ENCODE peak calls at places on chromosomes 13 and 19, in ten cellular contexts. C is Peyer's patch; R is AG04450; U is K562; T is IMR-90; W is fibroblast of pulmonary artery; J is GM23338; L is foreskin fibroblast; Y is naive thymus-derived CD4-positive, alpha-beta T cell; M is neuronal stem cell. I is an unnamed sample.

GRCh38 chr13:73103238-73103637 is 44.4 kb downstream of the KLF5 start:
- DNase-seq in C (no peak), R (no peak), U (no peak), T (no peak), W (no peak), J (no peak), L (no peak), Y (no peak), M (no peak), I (no peak)

GRCh38 chr13:41224113-41225110 is 30.0 kb upstream of the KBTBD7 start:
- DNase-seq in C (no peak), R (peak), U (no peak), T (peak), W (peak), J (no peak), L (peak), Y (no peak), M (no peak), I (no peak)

GRCh38 chr13:36190771-36191170 is 23.6 kb downstream of the SOHLH2 start:
- DNase-seq in C (no peak), R (no peak), U (no peak), T (no peak), W (peak), J (no peak), L (no peak), Y (no peak), M (no peak), I (no peak)

GRCh38 chr19:1252818-1253513 is 4.6 kb downstream of the MIDN start:
- DNase-seq in C (peak), R (peak), U (peak), T (peak), W (peak), J (no peak), L (peak), Y (peak), M (no peak), I (peak)

GRCh38 chr19:13938361-13939027 is at the start of gene PODNL1:
- DNase-seq in C (no peak), R (no peak), U (no peak), T (peak), W (peak), J (peak), L (peak), Y (no peak), M (no peak), I (no peak)

GRCh38 chr19:33758541-33759013 is 38.1 kb upstream of the KCTD15 start:
- DNase-seq in C (no peak), R (no peak), U (no peak), T (peak), W (no peak), J (no peak), L (no peak), Y (no peak), M (no peak), I (no peak)

GRCh38 chr13:29897102-29897501 is 46.7 kb upstream of the UBL3 start:
- DNase-seq in C (no peak), R (no peak), U (no peak), T (no peak), W (no peak), J (no peak), L (no peak), Y (no peak), M (no peak), I (no peak)

GRCh38 chr19:49881672-49882394 is 4.3 kb downstream of the TBC1D17 start:
- DNase-seq in C (no peak), R (no peak), U (peak), T (no peak), W (peak), J (peak), L (no peak), Y (no peak), M (no peak), I (no peak)

GRCh38 chr13:73340069-73340468 is 281.3 kb downstream of the KLF5 start:
- DNase-seq in C (no peak), R (no peak), U (no peak), T (no peak), W (no peak), J (no peak), L (no peak), Y (no peak), M (no peak), I (no peak)

GRCh38 chr19:1373534-1374249 is 10.0 kb upstream of the NDUFS7 start:
- DNase-seq in C (no peak), R (no peak), U (no peak), T (peak), W (peak), J (no peak), L (no peak), Y (no peak), M (no peak), I (no peak)

GRCh38 chr13:74129500-74130144 is 4.6 kb downstream of the KLF12 start:
- DNase-seq in C (peak), R (no peak), U (peak), T (no peak), W (no peak), J (no peak), L (no peak), Y (peak), M (no peak), I (no peak)

GRCh38 chr19:11375143-11375948 is 880 bp downstream of the SWSAP1 start:
- DNase-seq in C (peak), R (no peak), U (peak), T (no peak), W (no peak), J (peak), L (no peak), Y (peak), M (no peak), I (peak)

GRCh38 chr13:75635101-75635620 is 969 bp upstream of the LMO7 start:
- DNase-seq in C (peak), R (no peak), U (no peak), T (no peak), W (no peak), J (peak), L (no peak), Y (no peak), M (no peak), I (no peak)

GRCh38 chr19:51098366-51099069 is 9.7 kb downstream of the CTU1 start:
- DNase-seq in C (no peak), R (no peak), U (no peak), T (no peak), W (no peak), J (peak), L (no peak), Y (peak), M (no peak), I (no peak)

GRCh38 chr19:2083174-2083854 is 12.8 kb downstream of the MOB3A start:
- DNase-seq in C (peak), R (no peak), U (no peak), T (no peak), W (no peak), J (no peak), L (no peak), Y (peak), M (no peak), I (peak)

GRCh38 chr19:35114656-35115537 is 726 bp upstream of the FXYD3 start:
- DNase-seq in C (peak), R (no peak), U (peak), T (peak), W (peak), J (peak), L (no peak), Y (peak), M (peak), I (peak)

GRCh38 chr19:46390121-46390858 is 23.1 kb downstream of the CCDC8 start:
- DNase-seq in C (no peak), R (no peak), U (no peak), T (no peak), W (no peak), J (no peak), L (no peak), Y (no peak), M (no peak), I (no peak)

GRCh38 chr19:44876930-44877530 is 14.0 kb upstream of the TOMM40 start:
- DNase-seq in C (no peak), R (no peak), U (no peak), T (no peak), W (no peak), J (no peak), L (no peak), Y (no peak), M (no peak), I (peak)

GRCh38 chr19:52542984-52543664 is 15.7 kb downstream of the ZNF808 start:
- DNase-seq in C (no peak), R (no peak), U (no peak), T (peak), W (no peak), J (no peak), L (peak), Y (no peak), M (no peak), I (peak)

GRCh38 chr13:32969516-32969941 is 46.7 kb upstream of the KL start:
- DNase-seq in C (no peak), R (peak), U (no peak), T (peak), W (peak), J (no peak), L (peak), Y (no peak), M (no peak), I (no peak)

GRCh38 chr13:31159306-31159705 is 2.4 kb downstream of the HSPH1 start:
- DNase-seq in C (no peak), R (no peak), U (no peak), T (peak), W (no peak), J (no peak), L (no peak), Y (no peak), M (no peak), I (no peak)

GRCh38 chr13:90415902-90416301 is 931.6 kb upstream of the MIR17HG start:
- DNase-seq in C (no peak), R (no peak), U (no peak), T (no peak), W (no peak), J (no peak), L (no peak), Y (no peak), M (no peak), I (no peak)

GRCh38 chr13:48116808-48117207 is 21.9 kb upstream of the MED4 start:
- DNase-seq in C (no peak), R (no peak), U (no peak), T (no peak), W (no peak), J (no peak), L (no peak), Y (no peak), M (no peak), I (no peak)

GRCh38 chr13:107373551-107373950 is 805.6 kb upstream of the ARGLU1 start:
- DNase-seq in C (no peak), R (peak), U (no peak), T (peak), W (peak), J (peak), L (no peak), Y (no peak), M (peak), I (no peak)

GRCh38 chr13:25971499-25972145 is 80.2 kb downstream of the SHISA2 start:
- DNase-seq in C (peak), R (no peak), U (no peak), T (no peak), W (no peak), J (peak), L (no peak), Y (peak), M (no peak), I (peak)

GRCh38 chr13:30241537-30241936 is 65.8 kb downstream of the KATNAL1 start:
- DNase-seq in C (no peak), R (no peak), U (no peak), T (no peak), W (peak), J (no peak), L (no peak), Y (no peak), M (no peak), I (no peak)

GRCh38 chr19:29841209-29841558 is 29.4 kb downstream of the CCNE1 start:
- DNase-seq in C (no peak), R (no peak), U (no peak), T (no peak), W (no peak), J (no peak), L (peak), Y (no peak), M (no peak), I (no peak)

GRCh38 chr13:27833206-27833605 is 40.9 kb downstream of the GSX1 start:
- DNase-seq in C (no peak), R (no peak), U (no peak), T (no peak), W (no peak), J (no peak), L (no peak), Y (no peak), M (no peak), I (no peak)

GRCh38 chr19:13097331-13098258 is 5.1 kb downstream of the LYL1 start:
- DNase-seq in C (peak), R (no peak), U (peak), T (no peak), W (no peak), J (peak), L (no peak), Y (no peak), M (no peak), I (no peak)

DNA sequence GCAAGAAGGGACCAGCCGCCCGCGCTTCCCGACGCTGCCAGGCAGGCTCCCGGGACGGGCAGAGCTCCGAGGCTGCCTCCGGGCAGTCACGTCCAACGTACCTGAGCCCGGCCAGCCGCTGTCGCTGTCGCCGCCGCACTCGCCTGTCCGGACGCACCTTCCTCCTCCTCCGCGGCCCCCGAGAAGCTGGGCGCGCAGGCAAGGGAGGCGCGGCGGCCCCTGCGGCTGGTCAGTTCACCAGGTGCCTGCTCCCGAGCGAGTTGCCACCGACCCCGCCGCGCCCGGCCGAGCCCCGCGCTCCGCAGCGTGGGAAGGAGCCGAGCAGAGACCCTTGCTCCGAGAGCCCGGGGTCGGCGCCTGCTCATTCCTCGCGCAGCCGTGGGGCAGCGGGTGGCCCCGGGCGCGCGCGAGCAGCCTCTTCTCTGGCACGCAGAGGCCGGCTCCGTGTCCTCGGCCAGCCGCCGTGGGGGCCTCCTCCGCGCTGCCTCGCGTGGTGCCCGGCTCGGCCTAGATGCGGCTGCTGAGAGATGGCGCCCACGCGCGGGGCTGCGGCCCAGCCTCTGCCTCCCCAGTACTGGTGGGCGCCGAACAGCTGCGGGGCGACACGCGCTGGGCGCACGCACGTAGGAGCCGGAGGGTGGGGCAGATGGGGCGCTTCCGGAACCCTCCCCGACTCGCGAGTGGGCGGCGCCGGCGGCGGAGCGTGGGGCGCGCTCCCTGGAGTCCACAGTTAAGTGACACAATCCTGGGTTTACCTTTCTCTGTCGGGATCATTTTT is 419.4 kb downstream of the UQCRFS1 start:
- DNase-seq in C (no peak), R (no peak), U (no peak), T (no peak), W (no peak), J (peak), L (no peak), Y (no peak), M (peak), I (no peak)
- H3K4me3 ChIP-seq in C (no peak), R (no peak), U (no peak), T (no peak), W (no peak), J (peak), L (no peak), Y (no peak), M (no peak), I (no peak)

DNA sequence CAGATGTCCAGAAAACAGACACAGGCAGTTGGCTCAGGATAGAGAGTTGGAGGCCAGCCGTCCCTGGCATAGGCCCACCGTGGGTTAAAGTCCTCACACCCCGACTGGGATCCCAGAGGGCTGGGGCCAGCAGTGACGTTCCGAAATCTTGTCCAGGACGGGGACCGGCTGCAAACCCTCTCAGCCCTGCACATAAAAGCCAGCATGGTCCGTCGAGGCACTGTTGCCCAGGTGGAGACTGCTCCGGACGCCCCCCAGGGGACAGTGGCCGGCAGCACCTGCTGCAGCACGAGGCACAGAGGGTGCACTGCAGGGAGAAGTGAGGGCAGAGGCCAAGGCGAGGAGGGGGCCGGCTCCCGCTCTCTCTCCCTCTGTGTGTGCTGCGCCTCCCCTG is 4.3 kb upstream of the IFNL2 start:
- DNase-seq in C (no peak), R (no peak), U (no peak), T (no peak), W (no peak), J (peak), L (no peak), Y (no peak), M (no peak), I (no peak)
- H3K4me3 ChIP-seq in C (no peak), R (no peak), U (no peak), T (no peak), W (no peak), J (peak), L (no peak), Y (no peak), M (no peak), I (no peak)

GRCh38 chr13:99258946-99259345 is 767 bp upstream of the GPR18 start:
- DNase-seq in C (no peak), R (no peak), U (no peak), T (no peak), W (no peak), J (no peak), L (no peak), Y (peak), M (no peak), I (no peak)
- H3K4me3 ChIP-seq in C (no peak), R (no peak), U (no peak), T (no peak), W (no peak), J (no peak), L (no peak), Y (peak), M (no peak), I (no peak)

DNA sequence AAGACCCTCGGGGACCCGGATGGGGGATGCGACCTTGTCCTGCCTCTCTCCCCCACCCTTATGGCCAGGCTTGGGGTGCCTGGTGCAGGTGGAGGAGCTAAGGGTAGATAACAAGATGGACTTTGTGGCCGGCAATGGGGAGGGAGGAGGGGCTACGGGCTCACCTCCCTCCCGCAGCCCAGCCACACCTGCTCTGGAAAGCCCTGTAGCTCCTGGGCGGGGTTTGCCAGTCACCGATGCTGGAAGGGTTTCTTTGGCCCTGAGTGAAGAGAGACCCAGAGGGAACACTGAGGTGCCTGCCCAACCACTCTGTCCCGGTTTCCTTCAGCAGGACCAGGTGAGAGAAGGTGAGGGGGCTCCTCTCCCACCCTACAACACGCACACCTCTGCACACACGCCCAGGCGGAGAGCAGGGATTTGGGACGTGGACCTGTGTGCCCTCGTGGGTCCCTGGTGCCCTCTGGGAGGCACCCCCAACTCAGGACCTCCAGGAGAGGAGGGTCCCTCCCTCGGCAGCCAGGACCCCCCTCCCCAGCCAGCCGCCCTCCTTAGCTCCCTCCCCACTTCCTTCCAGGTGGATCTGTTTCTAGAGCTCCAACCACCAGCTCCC is at the start of gene FUT2:
- DNase-seq in C (no peak), R (no peak), U (no peak), T (no peak), W (no peak), J (peak), L (no peak), Y (no peak), M (no peak), I (no peak)
- H3K4me3 ChIP-seq in C (peak), R (no peak), U (no peak), T (no peak), W (peak), J (peak), L (no peak), Y (peak), M (no peak), I (no peak)

GRCh38 chr19:3968556-3969434 is 2.1 kb downstream of the DAPK3 start:
- DNase-seq in C (no peak), R (peak), U (peak), T (peak), W (peak), J (peak), L (peak), Y (no peak), M (peak), I (peak)
- H3K4me3 ChIP-seq in C (no peak), R (peak), U (no peak), T (peak), W (peak), J (peak), L (peak), Y (no peak), M (peak), I (no peak)

GRCh38 chr13:71605744-71606143 is 261.3 kb downstream of the DACH1 start:
- DNase-seq in C (no peak), R (no peak), U (no peak), T (no peak), W (no peak), J (no peak), L (no peak), Y (no peak), M (no peak), I (no peak)

GRCh38 chr13:71606818-71607217 is 260.2 kb downstream of the DACH1 start:
- DNase-seq in C (no peak), R (no peak), U (no peak), T (no peak), W (no peak), J (no peak), L (no peak), Y (no peak), M (no peak), I (no peak)

GRCh38 chr13:71602327-71602726 is 264.7 kb downstream of the DACH1 start:
- DNase-seq in C (no peak), R (no peak), U (no peak), T (no peak), W (no peak), J (no peak), L (no peak), Y (no peak), M (no peak), I (no peak)

GRCh38 chr13:71607575-71607974 is 259.4 kb downstream of the DACH1 start:
- DNase-seq in C (no peak), R (no peak), U (no peak), T (no peak), W (no peak), J (no peak), L (no peak), Y (no peak), M (no peak), I (no peak)

DNA sequence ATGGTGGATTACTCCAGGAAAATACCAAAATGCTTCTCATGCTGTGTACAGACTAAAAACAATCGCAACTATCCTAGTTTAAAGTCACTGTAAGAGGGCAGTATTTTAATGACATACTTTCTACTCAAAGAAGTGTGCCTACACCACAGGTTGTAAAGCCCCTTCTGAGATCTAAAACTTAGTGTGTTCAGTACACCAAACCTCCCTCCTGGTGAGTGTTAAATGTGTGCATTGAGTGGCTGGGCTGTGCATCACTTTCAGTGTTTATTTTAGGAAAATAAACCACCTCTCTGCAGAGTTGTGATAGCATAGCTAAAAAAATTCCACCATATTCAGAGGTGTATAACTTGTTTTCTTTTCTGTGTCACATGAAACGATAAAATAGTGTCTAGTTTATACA is 263.7 kb downstream of the DACH1 start:
- DNase-seq in C (no peak), R (no peak), U (no peak), T (no peak), W (no peak), J (no peak), L (no peak), Y (no peak), M (no peak), I (no peak)
- H3K4me3 ChIP-seq in C (no peak), R (no peak), U (no peak), T (no peak), W (no peak), J (no peak), L (no peak), Y (no peak), M (no peak), I (no peak)

DNA sequence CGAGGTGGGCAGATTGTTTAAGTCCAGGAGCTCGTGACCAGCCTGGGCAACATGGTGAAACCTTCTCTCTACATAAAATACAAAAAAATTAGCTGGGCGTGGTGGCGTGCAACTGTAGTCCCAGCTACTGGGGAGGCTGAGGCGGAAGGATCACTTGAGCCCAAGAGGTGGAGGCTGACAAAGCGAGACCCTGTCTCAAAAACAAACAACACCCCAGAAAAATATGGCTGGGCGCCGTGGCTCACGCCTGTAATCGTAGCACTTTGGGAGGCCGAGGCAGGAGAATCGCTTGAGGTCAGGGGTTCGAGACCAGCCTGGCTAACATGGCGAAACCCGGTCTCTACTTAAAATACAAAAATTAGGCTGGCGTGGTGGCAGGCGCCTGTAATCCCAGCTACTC is 3.4 kb upstream of the HNRNPL start:
- DNase-seq in C (no peak), R (no peak), U (no peak), T (no peak), W (no peak), J (no peak), L (no peak), Y (no peak), M (no peak), I (no peak)
- H3K4me3 ChIP-seq in C (no peak), R (peak), U (peak), T (peak), W (peak), J (peak), L (peak), Y (peak), M (peak), I (peak)

I was measured in Jurkat, Clone E6-1.